ENCODE peak calls at places on chromosome 18, in seven cellular contexts. One of them, this sample, is unnamed.

GRCh38 chr18:22282311-22283235 is 113.2 kb downstream of the GATA6 start:
- DNase-seq in esophagus muscularis mucosa: no peak
- DNase-seq in GM12891: no peak
- DNase-seq in upper lobe of left lung: no peak
- DNase-seq in K562: no peak
- DNase-seq in HCT116: peak
- DNase-seq in transverse colon: no peak
- DNase-seq in this sample: no peak

GRCh38 chr18:14086459-14087231 is 45.6 kb downstream of the ZNF519 start:
- DNase-seq in esophagus muscularis mucosa: no peak
- DNase-seq in GM12891: no peak
- DNase-seq in upper lobe of left lung: no peak
- DNase-seq in K562: peak
- DNase-seq in HCT116: no peak
- DNase-seq in transverse colon: no peak
- DNase-seq in this sample: no peak

GRCh38 chr18:48547456-48548403 is 8.9 kb downstream of the CTIF start:
- DNase-seq in esophagus muscularis mucosa: no peak
- DNase-seq in GM12891: no peak
- DNase-seq in upper lobe of left lung: no peak
- DNase-seq in K562: peak
- DNase-seq in HCT116: no peak
- DNase-seq in transverse colon: no peak
- DNase-seq in this sample: no peak

GRCh38 chr18:23438608-23439366 is 14.3 kb upstream of the RIOK3 start:
- DNase-seq in esophagus muscularis mucosa: no peak
- DNase-seq in GM12891: no peak
- DNase-seq in upper lobe of left lung: no peak
- DNase-seq in K562: peak
- DNase-seq in HCT116: no peak
- DNase-seq in transverse colon: no peak
- DNase-seq in this sample: no peak

GRCh38 chr18:72114801-72115594 is 429.1 kb downstream of the CBLN2 start:
- DNase-seq in esophagus muscularis mucosa: no peak
- DNase-seq in GM12891: no peak
- DNase-seq in upper lobe of left lung: no peak
- DNase-seq in K562: no peak
- DNase-seq in HCT116: no peak
- DNase-seq in transverse colon: no peak
- DNase-seq in this sample: no peak

GRCh38 chr18:22667616-22668422 is 250.1 kb upstream of the CTAGE1 start:
- DNase-seq in esophagus muscularis mucosa: no peak
- DNase-seq in GM12891: no peak
- DNase-seq in upper lobe of left lung: no peak
- DNase-seq in K562: peak
- DNase-seq in HCT116: peak
- DNase-seq in transverse colon: no peak
- DNase-seq in this sample: peak

GRCh38 chr18:33720133-33720532 is 142.1 kb downstream of the ASXL3 start:
- DNase-seq in esophagus muscularis mucosa: no peak
- DNase-seq in GM12891: no peak
- DNase-seq in upper lobe of left lung: no peak
- DNase-seq in K562: no peak
- DNase-seq in HCT116: no peak
- DNase-seq in transverse colon: no peak
- DNase-seq in this sample: no peak

GRCh38 chr18:36901277-36901701 is 72.4 kb downstream of the KIAA1328 start:
- DNase-seq in esophagus muscularis mucosa: no peak
- DNase-seq in GM12891: no peak
- DNase-seq in upper lobe of left lung: no peak
- DNase-seq in K562: peak
- DNase-seq in HCT116: no peak
- DNase-seq in transverse colon: no peak
- DNase-seq in this sample: no peak

GRCh38 chr18:49020621-49021021 is 69.9 kb upstream of the SMAD7 start:
- DNase-seq in esophagus muscularis mucosa: no peak
- DNase-seq in GM12891: no peak
- DNase-seq in upper lobe of left lung: peak
- DNase-seq in K562: no peak
- DNase-seq in HCT116: no peak
- DNase-seq in transverse colon: peak
- DNase-seq in this sample: no peak

GRCh38 chr18:63409301-63409700 is 13.0 kb downstream of the VPS4B start:
- DNase-seq in esophagus muscularis mucosa: no peak
- DNase-seq in GM12891: no peak
- DNase-seq in upper lobe of left lung: no peak
- DNase-seq in K562: no peak
- DNase-seq in HCT116: no peak
- DNase-seq in transverse colon: no peak
- DNase-seq in this sample: no peak

GRCh38 chr18:79317718-79318117 is 78.0 kb upstream of the NFATC1 start:
- DNase-seq in esophagus muscularis mucosa: no peak
- DNase-seq in GM12891: no peak
- DNase-seq in upper lobe of left lung: no peak
- DNase-seq in K562: no peak
- DNase-seq in HCT116: no peak
- DNase-seq in transverse colon: no peak
- DNase-seq in this sample: no peak

GRCh38 chr18:74806700-74807416 is 209.2 kb downstream of the ZNF407 start:
- DNase-seq in esophagus muscularis mucosa: no peak
- DNase-seq in GM12891: peak
- DNase-seq in upper lobe of left lung: no peak
- DNase-seq in K562: no peak
- DNase-seq in HCT116: peak
- DNase-seq in transverse colon: no peak
- DNase-seq in this sample: peak

GRCh38 chr18:59060540-59060939 is 79.1 kb upstream of the SEC11C start:
- DNase-seq in esophagus muscularis mucosa: no peak
- DNase-seq in GM12891: no peak
- DNase-seq in upper lobe of left lung: no peak
- DNase-seq in K562: no peak
- DNase-seq in HCT116: no peak
- DNase-seq in transverse colon: no peak
- DNase-seq in this sample: no peak
- TF ChIP-seq POLR2AphosphoS5 in esophagus muscularis mucosa: no peak
- TF ChIP-seq POLR2AphosphoS5 in GM12891: no peak
- TF ChIP-seq POLR2AphosphoS5 in upper lobe of left lung: no peak
- TF ChIP-seq POLR2AphosphoS5 in K562: no peak
- TF ChIP-seq POLR2AphosphoS5 in HCT116: no peak
- TF ChIP-seq POLR2AphosphoS5 in transverse colon: no peak
- TF ChIP-seq POLR2AphosphoS5 in this sample: no peak

GRCh38 chr18:51361130-51361860 is 163.8 kb upstream of the MEX3C start:
- DNase-seq in esophagus muscularis mucosa: no peak
- DNase-seq in GM12891: no peak
- DNase-seq in upper lobe of left lung: no peak
- DNase-seq in K562: no peak
- DNase-seq in HCT116: no peak
- DNase-seq in transverse colon: no peak
- DNase-seq in this sample: no peak
- TF ChIP-seq POLR2AphosphoS5 in esophagus muscularis mucosa: no peak
- TF ChIP-seq POLR2AphosphoS5 in GM12891: no peak
- TF ChIP-seq POLR2AphosphoS5 in upper lobe of left lung: no peak
- TF ChIP-seq POLR2AphosphoS5 in K562: no peak
- TF ChIP-seq POLR2AphosphoS5 in HCT116: no peak
- TF ChIP-seq POLR2AphosphoS5 in transverse colon: no peak
- TF ChIP-seq POLR2AphosphoS5 in this sample: no peak

GRCh38 chr18:59905686-59906091 is 5.9 kb downstream of the PMAIP1 start:
- DNase-seq in esophagus muscularis mucosa: no peak
- DNase-seq in GM12891: no peak
- DNase-seq in upper lobe of left lung: no peak
- DNase-seq in K562: no peak
- DNase-seq in HCT116: no peak
- DNase-seq in transverse colon: no peak
- DNase-seq in this sample: no peak
- TF ChIP-seq POLR2AphosphoS5 in esophagus muscularis mucosa: no peak
- TF ChIP-seq POLR2AphosphoS5 in GM12891: no peak
- TF ChIP-seq POLR2AphosphoS5 in upper lobe of left lung: no peak
- TF ChIP-seq POLR2AphosphoS5 in K562: no peak
- TF ChIP-seq POLR2AphosphoS5 in HCT116: no peak
- TF ChIP-seq POLR2AphosphoS5 in transverse colon: no peak
- TF ChIP-seq POLR2AphosphoS5 in this sample: no peak

GRCh38 chr18:58287626-58288289 is 243.7 kb downstream of the NEDD4L start:
- DNase-seq in esophagus muscularis mucosa: no peak
- DNase-seq in GM12891: no peak
- DNase-seq in upper lobe of left lung: no peak
- DNase-seq in K562: no peak
- DNase-seq in HCT116: no peak
- DNase-seq in transverse colon: peak
- DNase-seq in this sample: no peak

GRCh38 chr18:58286793-58287625 is 243.0 kb downstream of the NEDD4L start:
- DNase-seq in esophagus muscularis mucosa: no peak
- DNase-seq in GM12891: no peak
- DNase-seq in upper lobe of left lung: no peak
- DNase-seq in K562: no peak
- DNase-seq in HCT116: no peak
- DNase-seq in transverse colon: no peak
- DNase-seq in this sample: no peak

GRCh38 chr18:58290059-58290747 is 246.2 kb downstream of the NEDD4L start:
- DNase-seq in esophagus muscularis mucosa: no peak
- DNase-seq in GM12891: no peak
- DNase-seq in upper lobe of left lung: no peak
- DNase-seq in K562: no peak
- DNase-seq in HCT116: no peak
- DNase-seq in transverse colon: no peak
- DNase-seq in this sample: no peak

GRCh38 chr18:58291131-58291530 is 247.1 kb downstream of the NEDD4L start:
- DNase-seq in esophagus muscularis mucosa: no peak
- DNase-seq in GM12891: no peak
- DNase-seq in upper lobe of left lung: no peak
- DNase-seq in K562: no peak
- DNase-seq in HCT116: no peak
- DNase-seq in transverse colon: no peak
- DNase-seq in this sample: no peak

GRCh38 chr18:58288922-58289797 is 245.1 kb downstream of the NEDD4L start:
- DNase-seq in esophagus muscularis mucosa: no peak
- DNase-seq in GM12891: peak
- DNase-seq in upper lobe of left lung: no peak
- DNase-seq in K562: no peak
- DNase-seq in HCT116: no peak
- DNase-seq in transverse colon: no peak
- DNase-seq in this sample: peak
- TF ChIP-seq POLR2AphosphoS5 in esophagus muscularis mucosa: no peak
- TF ChIP-seq POLR2AphosphoS5 in GM12891: no peak
- TF ChIP-seq POLR2AphosphoS5 in upper lobe of left lung: no peak
- TF ChIP-seq POLR2AphosphoS5 in K562: no peak
- TF ChIP-seq POLR2AphosphoS5 in HCT116: no peak
- TF ChIP-seq POLR2AphosphoS5 in transverse colon: no peak
- TF ChIP-seq POLR2AphosphoS5 in this sample: no peak

GRCh38 chr18:9079863-9080528 is 22.5 kb upstream of the NDUFV2 start:
- DNase-seq in esophagus muscularis mucosa: no peak
- DNase-seq in GM12891: no peak
- DNase-seq in upper lobe of left lung: no peak
- DNase-seq in K562: no peak
- DNase-seq in HCT116: no peak
- DNase-seq in transverse colon: no peak
- DNase-seq in this sample: no peak
- TF ChIP-seq POLR2AphosphoS5 in esophagus muscularis mucosa: no peak
- TF ChIP-seq POLR2AphosphoS5 in GM12891: no peak
- TF ChIP-seq POLR2AphosphoS5 in upper lobe of left lung: no peak
- TF ChIP-seq POLR2AphosphoS5 in K562: no peak
- TF ChIP-seq POLR2AphosphoS5 in HCT116: no peak
- TF ChIP-seq POLR2AphosphoS5 in transverse colon: no peak
- TF ChIP-seq POLR2AphosphoS5 in this sample: no peak

DNA sequence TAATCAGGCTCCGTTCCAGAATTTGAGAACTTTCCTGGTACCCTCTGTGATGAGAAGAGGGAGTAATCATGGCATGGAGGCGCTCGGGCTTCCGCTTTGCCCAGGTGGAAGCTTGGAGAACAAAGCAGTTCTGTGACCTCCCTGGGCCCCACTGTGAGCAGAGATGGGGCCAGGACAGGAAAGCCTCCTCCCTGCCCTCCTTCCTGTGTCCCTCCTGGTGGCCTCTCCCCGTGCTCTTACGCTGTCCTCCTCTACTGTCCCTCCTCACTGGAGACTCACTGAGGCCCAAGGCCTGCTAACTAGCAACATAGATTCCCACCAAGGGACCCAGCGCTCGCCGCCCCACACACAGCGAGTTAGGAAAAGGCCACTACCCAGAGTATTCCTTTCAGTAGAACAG is 119.8 kb downstream of the MAPK4 start:
- DNase-seq in esophagus muscularis mucosa: no peak
- DNase-seq in GM12891: no peak
- DNase-seq in upper lobe of left lung: no peak
- DNase-seq in K562: no peak
- DNase-seq in HCT116: no peak
- DNase-seq in transverse colon: no peak
- DNase-seq in this sample: no peak
- TF ChIP-seq POLR2AphosphoS5 in esophagus muscularis mucosa: no peak
- TF ChIP-seq POLR2AphosphoS5 in GM12891: no peak
- TF ChIP-seq POLR2AphosphoS5 in upper lobe of left lung: no peak
- TF ChIP-seq POLR2AphosphoS5 in K562: no peak
- TF ChIP-seq POLR2AphosphoS5 in HCT116: no peak
- TF ChIP-seq POLR2AphosphoS5 in transverse colon: no peak
- TF ChIP-seq POLR2AphosphoS5 in this sample: no peak

DNA sequence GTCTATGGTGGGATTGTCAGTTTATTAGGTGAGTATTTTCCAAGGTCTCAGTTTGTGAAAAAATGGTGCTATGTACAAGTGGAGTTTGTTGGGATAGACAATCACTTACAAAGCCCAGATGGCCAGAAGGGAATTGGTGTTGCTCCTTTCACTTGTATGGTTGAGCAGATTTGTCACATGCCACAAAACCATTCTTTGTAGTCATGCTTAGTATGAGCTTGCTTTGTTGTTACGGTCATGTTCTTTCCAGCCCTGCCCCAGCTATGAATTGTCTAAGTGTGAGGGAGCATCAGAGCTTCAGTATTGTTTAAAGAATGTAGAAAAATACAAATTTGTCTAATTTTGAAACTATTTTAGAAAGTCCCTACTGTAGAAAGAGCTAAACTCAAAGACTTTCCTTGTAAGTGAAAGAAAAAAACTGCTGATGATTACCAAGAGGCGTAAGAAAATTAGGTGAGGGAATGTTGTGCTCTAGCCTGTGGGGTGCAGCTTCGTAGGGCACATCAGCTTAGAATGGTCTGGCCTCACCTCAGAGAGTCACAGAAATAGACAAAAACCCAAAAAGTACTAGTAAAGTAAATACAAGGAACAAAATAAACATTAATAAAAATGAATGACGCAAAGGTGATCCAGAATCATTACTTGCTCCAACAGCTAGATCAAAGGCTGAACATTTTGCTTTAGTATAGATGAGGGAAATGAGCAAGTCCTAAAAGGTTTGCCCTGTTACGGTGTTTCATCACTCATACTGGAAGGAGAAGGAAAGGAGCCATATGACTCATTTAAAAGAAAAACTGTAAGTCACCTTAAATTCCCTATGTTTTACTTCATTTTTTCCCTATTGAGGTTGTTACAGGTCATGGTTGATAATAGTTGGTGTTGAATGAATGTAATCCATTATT is 9.2 kb downstream of the TGIF1 start:
- DNase-seq in esophagus muscularis mucosa: no peak
- DNase-seq in GM12891: no peak
- DNase-seq in upper lobe of left lung: no peak
- DNase-seq in K562: no peak
- DNase-seq in HCT116: no peak
- DNase-seq in transverse colon: no peak
- DNase-seq in this sample: no peak
- TF ChIP-seq POLR2AphosphoS5 in esophagus muscularis mucosa: no peak
- TF ChIP-seq POLR2AphosphoS5 in GM12891: no peak
- TF ChIP-seq POLR2AphosphoS5 in upper lobe of left lung: no peak
- TF ChIP-seq POLR2AphosphoS5 in K562: peak
- TF ChIP-seq POLR2AphosphoS5 in HCT116: peak
- TF ChIP-seq POLR2AphosphoS5 in transverse colon: no peak
- TF ChIP-seq POLR2AphosphoS5 in this sample: no peak

GRCh38 chr18:9771261-9771976 is 63.3 kb downstream of the RAB31 start:
- DNase-seq in esophagus muscularis mucosa: peak
- DNase-seq in GM12891: peak
- DNase-seq in upper lobe of left lung: peak
- DNase-seq in K562: peak
- DNase-seq in HCT116: peak
- DNase-seq in transverse colon: peak
- DNase-seq in this sample: peak
- TF ChIP-seq POLR2AphosphoS5 in esophagus muscularis mucosa: no peak
- TF ChIP-seq POLR2AphosphoS5 in GM12891: no peak
- TF ChIP-seq POLR2AphosphoS5 in upper lobe of left lung: no peak
- TF ChIP-seq POLR2AphosphoS5 in K562: no peak
- TF ChIP-seq POLR2AphosphoS5 in HCT116: no peak
- TF ChIP-seq POLR2AphosphoS5 in transverse colon: no peak
- TF ChIP-seq POLR2AphosphoS5 in this sample: no peak